ENCODE peak calls at places on chromosomes 6 and 20, in four cellular contexts. One of them, this sample, is unnamed.

GRCh38 chr6:70998148-70998547 is 41.3 kb upstream of the B3GAT2 start:
- DNase-seq in HepG2: no peak
- DNase-seq in WTC11: no peak
- DNase-seq in K562: no peak
- DNase-seq in this sample: no peak

GRCh38 chr6:81987293-81987692 is 234.8 kb upstream of the TENT5A start:
- DNase-seq in HepG2: no peak
- DNase-seq in WTC11: no peak
- DNase-seq in K562: no peak
- DNase-seq in this sample: no peak

GRCh38 chr6:44470746-44471145 is 83.2 kb downstream of the CDC5L start:
- DNase-seq in HepG2: no peak
- DNase-seq in WTC11: no peak
- DNase-seq in K562: no peak
- DNase-seq in this sample: no peak

GRCh38 chr6:24755284-24755683 is 19.5 kb upstream of the GMNN start:
- DNase-seq in HepG2: no peak
- DNase-seq in WTC11: no peak
- DNase-seq in K562: no peak
- DNase-seq in this sample: no peak

GRCh38 chr20:16063876-16064275 is 509.4 kb downstream of the KIF16B start:
- DNase-seq in HepG2: no peak
- DNase-seq in WTC11: no peak
- DNase-seq in K562: no peak
- DNase-seq in this sample: no peak

GRCh38 chr6:104599821-104600658 is 259.7 kb downstream of the HACE1 start:
- DNase-seq in HepG2: no peak
- DNase-seq in WTC11: no peak
- DNase-seq in K562: no peak
- DNase-seq in this sample: no peak

GRCh38 chr6:169385237-169385880 is 131.7 kb upstream of the THBS2 start:
- DNase-seq in HepG2: no peak
- DNase-seq in WTC11: no peak
- DNase-seq in K562: no peak
- DNase-seq in this sample: no peak

GRCh38 chr20:8646026-8646425 is 422.9 kb upstream of the PLCB4 start:
- DNase-seq in HepG2: no peak
- DNase-seq in WTC11: no peak
- DNase-seq in K562: no peak
- DNase-seq in this sample: no peak

GRCh38 chr20:19784511-19785172 is 26.6 kb downstream of the RIN2 start:
- DNase-seq in HepG2: peak
- DNase-seq in WTC11: peak
- DNase-seq in K562: peak
- DNase-seq in this sample: peak

GRCh38 chr6:111230351-111231077 is 143.2 kb downstream of the SLC16A10 start:
- DNase-seq in HepG2: no peak
- DNase-seq in WTC11: no peak
- DNase-seq in K562: no peak
- DNase-seq in this sample: no peak

GRCh38 chr20:59678286-59678685 is 73.9 kb downstream of the PHACTR3 start:
- DNase-seq in HepG2: no peak
- DNase-seq in WTC11: no peak
- DNase-seq in K562: no peak
- DNase-seq in this sample: no peak

GRCh38 chr6:19433101-19433500 is 404.1 kb upstream of the ID4 start:
- DNase-seq in HepG2: no peak
- DNase-seq in WTC11: no peak
- DNase-seq in K562: no peak
- DNase-seq in this sample: no peak

GRCh38 chr6:147167576-147168461 is 36.4 kb upstream of the STXBP5 start:
- DNase-seq in HepG2: no peak
- DNase-seq in WTC11: no peak
- DNase-seq in K562: no peak
- DNase-seq in this sample: no peak

GRCh38 chr6:87209812-87210211 is 54.4 kb downstream of the ZNF292 start:
- DNase-seq in HepG2: no peak
- DNase-seq in WTC11: no peak
- DNase-seq in K562: no peak
- DNase-seq in this sample: peak

GRCh38 chr6:154341876-154342275 is 14.7 kb downstream of the IPCEF1 start:
- DNase-seq in HepG2: no peak
- DNase-seq in WTC11: no peak
- DNase-seq in K562: no peak
- DNase-seq in this sample: no peak

GRCh38 chr6:127376685-127377084 is 33.3 kb upstream of the ECHDC1 start:
- DNase-seq in HepG2: no peak
- DNase-seq in WTC11: no peak
- DNase-seq in K562: no peak
- DNase-seq in this sample: no peak

GRCh38 chr20:646107-646867 is 6.7 kb downstream of the SRXN1 start:
- DNase-seq in HepG2: peak
- DNase-seq in WTC11: no peak
- DNase-seq in K562: no peak
- DNase-seq in this sample: no peak

GRCh38 chr6:163691049-163691448 is 276.5 kb downstream of the QKI start:
- DNase-seq in HepG2: no peak
- DNase-seq in WTC11: no peak
- DNase-seq in K562: no peak
- DNase-seq in this sample: no peak

GRCh38 chr6:93047033-93047432 is 372.3 kb downstream of the EPHA7 start:
- DNase-seq in HepG2: no peak
- DNase-seq in WTC11: peak
- DNase-seq in K562: no peak
- DNase-seq in this sample: peak

GRCh38 chr6:74070091-74070490 is 374.1 kb downstream of the CD109 start:
- DNase-seq in HepG2: no peak
- DNase-seq in WTC11: no peak
- DNase-seq in K562: no peak
- DNase-seq in this sample: no peak

GRCh38 chr20:14902432-14903089 is 565.1 kb upstream of the FLRT3 start:
- DNase-seq in HepG2: no peak
- DNase-seq in WTC11: no peak
- DNase-seq in K562: no peak
- DNase-seq in this sample: no peak

GRCh38 chr20:17343631-17344447 is 117.0 kb downstream of the PCSK2 start:
- DNase-seq in HepG2: no peak
- DNase-seq in WTC11: no peak
- DNase-seq in K562: no peak
- DNase-seq in this sample: no peak

GRCh38 chr20:50144362-50144761 is 9.2 kb downstream of the PEDS1 start:
- DNase-seq in HepG2: peak
- DNase-seq in WTC11: no peak
- DNase-seq in K562: no peak
- DNase-seq in this sample: no peak

GRCh38 chr6:132892929-132893771 is 78.8 kb downstream of the RPS12 start:
- DNase-seq in HepG2: no peak
- DNase-seq in WTC11: no peak
- DNase-seq in K562: no peak
- DNase-seq in this sample: no peak

GRCh38 chr20:2815242-2815900 is 584 bp downstream of the C20orf141 start:
- DNase-seq in HepG2: no peak
- DNase-seq in WTC11: no peak
- DNase-seq in K562: no peak
- DNase-seq in this sample: no peak

DNA sequence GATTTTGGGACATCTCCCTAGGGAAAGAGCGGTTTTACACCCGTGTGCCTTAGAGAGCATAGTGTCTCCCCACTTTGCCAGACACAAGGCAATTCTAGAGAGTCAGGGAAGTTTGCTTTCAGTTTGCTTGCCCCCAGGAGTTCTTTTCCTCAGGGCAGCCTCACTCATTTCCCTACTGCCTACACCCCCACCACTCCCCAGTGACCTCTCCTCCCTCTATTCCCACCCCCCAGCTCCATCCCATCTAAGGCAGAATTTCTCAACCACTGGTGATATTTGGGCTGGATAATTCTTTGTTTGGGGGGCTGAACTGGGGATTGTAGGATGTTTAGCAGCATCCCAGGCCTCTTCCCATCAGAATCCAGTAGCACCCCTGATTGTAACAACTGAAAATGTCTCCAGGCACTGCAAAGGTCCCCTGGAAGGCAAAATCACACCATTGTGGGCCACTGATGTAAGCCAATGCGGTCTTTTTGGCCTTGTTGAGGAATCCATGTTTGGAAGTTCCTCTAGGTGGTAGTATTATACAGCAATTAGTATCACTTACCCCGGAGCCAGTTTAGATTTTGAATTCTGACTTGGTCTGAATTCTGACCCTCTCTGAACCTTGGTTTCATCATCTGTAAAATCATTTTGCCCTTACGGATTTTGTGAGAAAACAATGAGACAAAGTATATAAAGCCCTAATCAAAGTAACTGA is 1.3 kb downstream of the EPPIN start:
- DNase-seq in HepG2: peak
- DNase-seq in WTC11: peak
- DNase-seq in K562: peak
- DNase-seq in this sample: peak
- TF ChIP-seq ELF4 in HepG2: no peak
- TF ChIP-seq ELF4 in WTC11: no peak
- TF ChIP-seq ELF4 in K562: no peak
- TF ChIP-seq ELF4 in this sample: no peak

GRCh38 chr6:14120556-14120955 is 3.0 kb downstream of the CD83 start:
- DNase-seq in HepG2: no peak
- DNase-seq in WTC11: no peak
- DNase-seq in K562: no peak
- DNase-seq in this sample: no peak
- TF ChIP-seq ELF4 in HepG2: no peak
- TF ChIP-seq ELF4 in WTC11: no peak
- TF ChIP-seq ELF4 in K562: no peak
- TF ChIP-seq ELF4 in this sample: no peak

GRCh38 chr20:42553374-42553773 is 636.3 kb downstream of the PTPRT start:
- DNase-seq in HepG2: no peak
- DNase-seq in WTC11: no peak
- DNase-seq in K562: no peak
- DNase-seq in this sample: no peak
- TF ChIP-seq ELF4 in HepG2: no peak
- TF ChIP-seq ELF4 in WTC11: no peak
- TF ChIP-seq ELF4 in K562: no peak
- TF ChIP-seq ELF4 in this sample: no peak

DNA sequence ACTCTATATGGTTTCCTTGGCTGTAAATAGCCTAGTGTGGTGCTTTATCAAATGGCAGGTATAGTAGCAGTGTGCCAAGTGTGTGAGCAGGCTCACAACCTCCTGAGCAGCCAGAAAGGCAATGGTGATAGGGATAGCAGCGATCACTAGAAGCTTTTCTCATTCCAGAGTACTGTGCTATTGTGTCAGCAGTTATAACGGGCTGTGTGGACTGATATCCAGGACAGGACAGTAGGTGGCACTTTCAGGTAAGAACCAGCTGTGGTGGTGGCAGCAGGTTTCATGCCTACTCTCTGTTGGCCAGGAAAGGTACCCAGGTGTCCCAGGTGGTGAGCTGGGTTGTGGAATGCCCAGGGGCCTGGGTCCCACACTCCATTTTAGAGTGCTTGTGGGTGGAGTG is 448.8 kb upstream of the BTBD3 start:
- DNase-seq in HepG2: no peak
- DNase-seq in WTC11: no peak
- DNase-seq in K562: no peak
- DNase-seq in this sample: no peak
- TF ChIP-seq ELF4 in HepG2: no peak
- TF ChIP-seq ELF4 in WTC11: no peak
- TF ChIP-seq ELF4 in K562: no peak
- TF ChIP-seq ELF4 in this sample: no peak

GRCh38 chr20:47816487-47817451 is 31.5 kb upstream of the SULF2 start:
- DNase-seq in HepG2: no peak
- DNase-seq in WTC11: no peak
- DNase-seq in K562: no peak
- DNase-seq in this sample: no peak

GRCh38 chr20:47818996-47819609 is 33.8 kb upstream of the SULF2 start:
- DNase-seq in HepG2: no peak
- DNase-seq in WTC11: no peak
- DNase-seq in K562: no peak
- DNase-seq in this sample: no peak

GRCh38 chr20:47817573-47817972 is 32.3 kb upstream of the SULF2 start:
- DNase-seq in HepG2: no peak
- DNase-seq in WTC11: no peak
- DNase-seq in K562: no peak
- DNase-seq in this sample: no peak

GRCh38 chr20:47815866-47816265 is 30.6 kb upstream of the SULF2 start:
- DNase-seq in HepG2: no peak
- DNase-seq in WTC11: no peak
- DNase-seq in K562: no peak
- DNase-seq in this sample: no peak

GRCh38 chr20:47818466-47818865 is 33.2 kb upstream of the SULF2 start:
- DNase-seq in HepG2: no peak
- DNase-seq in WTC11: no peak
- DNase-seq in K562: no peak
- DNase-seq in this sample: no peak
- TF ChIP-seq ELF4 in HepG2: no peak
- TF ChIP-seq ELF4 in WTC11: no peak
- TF ChIP-seq ELF4 in K562: no peak
- TF ChIP-seq ELF4 in this sample: no peak

DNA sequence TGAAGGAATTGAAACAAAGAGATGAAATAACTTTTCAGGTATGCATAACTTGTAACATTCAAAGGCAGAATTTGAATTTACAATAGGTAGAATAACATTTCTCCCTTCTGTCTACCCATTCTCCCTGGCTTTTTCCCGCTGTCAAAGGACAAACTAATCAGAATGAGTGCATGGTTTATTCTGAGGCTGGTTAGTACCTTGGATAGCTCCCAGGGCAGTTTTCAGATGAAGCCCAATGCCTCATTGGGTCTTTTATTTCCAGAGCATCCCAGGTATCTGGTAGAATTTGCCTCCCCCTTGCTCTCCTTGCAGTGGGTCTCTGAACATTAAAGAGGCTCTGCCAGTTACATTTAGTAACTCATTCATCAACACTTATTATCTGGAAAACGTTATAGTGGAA is 665.5 kb downstream of the BCKDHB start:
- DNase-seq in HepG2: no peak
- DNase-seq in WTC11: peak
- DNase-seq in K562: no peak
- DNase-seq in this sample: peak
- TF ChIP-seq ELF4 in HepG2: no peak
- TF ChIP-seq ELF4 in WTC11: no peak
- TF ChIP-seq ELF4 in K562: no peak
- TF ChIP-seq ELF4 in this sample: no peak

This sample was measured in HEK293T.